ENCODE peak calls at places on chromosomes 12 and 14, in seven cellular contexts. One of them, this sample, is unnamed.

GRCh38 chr14:104980601-104981531 is 2.7 kb upstream of the AHNAK2 start:
- DNase-seq in HepG2: no peak
- DNase-seq in H1: no peak
- DNase-seq in K562: no peak
- DNase-seq in HCT116: no peak
- DNase-seq in SK-N-SH: no peak
- DNase-seq in GM12878: no peak
- DNase-seq in this sample: no peak

GRCh38 chr14:94805726-94806288 is 35.9 kb upstream of the GSC start:
- DNase-seq in HepG2: no peak
- DNase-seq in H1: no peak
- DNase-seq in K562: no peak
- DNase-seq in HCT116: no peak
- DNase-seq in SK-N-SH: no peak
- DNase-seq in GM12878: no peak
- DNase-seq in this sample: peak

GRCh38 chr14:104723651-104724406 is at the start of gene ADSS1:
- DNase-seq in HepG2: peak
- DNase-seq in H1: peak
- DNase-seq in K562: peak
- DNase-seq in HCT116: no peak
- DNase-seq in SK-N-SH: peak
- DNase-seq in GM12878: no peak
- DNase-seq in this sample: peak

GRCh38 chr12:122318607-122319311 is 52.5 kb upstream of the VPS33A start:
- DNase-seq in HepG2: no peak
- DNase-seq in H1: no peak
- DNase-seq in K562: no peak
- DNase-seq in HCT116: no peak
- DNase-seq in SK-N-SH: no peak
- DNase-seq in GM12878: no peak
- DNase-seq in this sample: no peak

GRCh38 chr12:112418596-112419268 is at the start of gene PTPN11:
- DNase-seq in HepG2: peak
- DNase-seq in H1: peak
- DNase-seq in K562: peak
- DNase-seq in HCT116: peak
- DNase-seq in SK-N-SH: peak
- DNase-seq in GM12878: no peak
- DNase-seq in this sample: peak

GRCh38 chr14:20194101-20194500 is 3.4 kb downstream of the OR11G2 start:
- DNase-seq in HepG2: no peak
- DNase-seq in H1: no peak
- DNase-seq in K562: no peak
- DNase-seq in HCT116: no peak
- DNase-seq in SK-N-SH: no peak
- DNase-seq in GM12878: no peak
- DNase-seq in this sample: no peak

GRCh38 chr14:21964180-21964579 is 290.6 kb upstream of the OR4E1 start:
- DNase-seq in HepG2: no peak
- DNase-seq in H1: no peak
- DNase-seq in K562: no peak
- DNase-seq in HCT116: no peak
- DNase-seq in SK-N-SH: no peak
- DNase-seq in GM12878: no peak
- DNase-seq in this sample: no peak

GRCh38 chr12:76713986-76714385 is 49.9 kb upstream of the ZDHHC17 start:
- DNase-seq in HepG2: no peak
- DNase-seq in H1: no peak
- DNase-seq in K562: no peak
- DNase-seq in HCT116: no peak
- DNase-seq in SK-N-SH: no peak
- DNase-seq in GM12878: no peak
- DNase-seq in this sample: no peak

GRCh38 chr12:120939523-120939922 is 35.4 kb upstream of the SPPL3 start:
- DNase-seq in HepG2: no peak
- DNase-seq in H1: no peak
- DNase-seq in K562: no peak
- DNase-seq in HCT116: no peak
- DNase-seq in SK-N-SH: no peak
- DNase-seq in GM12878: no peak
- DNase-seq in this sample: no peak

GRCh38 chr14:25411933-25412757 is 362.2 kb upstream of the STXBP6 start:
- DNase-seq in HepG2: no peak
- DNase-seq in H1: peak
- DNase-seq in K562: peak
- DNase-seq in HCT116: no peak
- DNase-seq in SK-N-SH: no peak
- DNase-seq in GM12878: no peak
- DNase-seq in this sample: peak

GRCh38 chr12:106342397-106343212 is 14.9 kb upstream of the POLR3B start:
- DNase-seq in HepG2: peak
- DNase-seq in H1: no peak
- DNase-seq in K562: no peak
- DNase-seq in HCT116: no peak
- DNase-seq in SK-N-SH: no peak
- DNase-seq in GM12878: no peak
- DNase-seq in this sample: no peak

GRCh38 chr14:61147898-61148549 is 133.1 kb downstream of the TMEM30B start:
- DNase-seq in HepG2: peak
- DNase-seq in H1: no peak
- DNase-seq in K562: no peak
- DNase-seq in HCT116: peak
- DNase-seq in SK-N-SH: no peak
- DNase-seq in GM12878: no peak
- DNase-seq in this sample: no peak

GRCh38 chr14:105063041-105063440 is 2.2 kb downstream of the GPR132 start:
- DNase-seq in HepG2: no peak
- DNase-seq in H1: no peak
- DNase-seq in K562: no peak
- DNase-seq in HCT116: no peak
- DNase-seq in SK-N-SH: no peak
- DNase-seq in GM12878: no peak
- DNase-seq in this sample: no peak

GRCh38 chr12:128861226-128862016 is 8.1 kb downstream of the GLT1D1 start:
- DNase-seq in HepG2: peak
- DNase-seq in H1: no peak
- DNase-seq in K562: no peak
- DNase-seq in HCT116: no peak
- DNase-seq in SK-N-SH: no peak
- DNase-seq in GM12878: no peak
- DNase-seq in this sample: no peak

GRCh38 chr14:51386983-51387730 is 147.1 kb downstream of the TMX1 start:
- DNase-seq in HepG2: no peak
- DNase-seq in H1: no peak
- DNase-seq in K562: no peak
- DNase-seq in HCT116: no peak
- DNase-seq in SK-N-SH: no peak
- DNase-seq in GM12878: no peak
- DNase-seq in this sample: no peak

GRCh38 chr12:111636209-111636928 is 37.3 kb upstream of the ATXN2 start:
- DNase-seq in HepG2: peak
- DNase-seq in H1: peak
- DNase-seq in K562: peak
- DNase-seq in HCT116: no peak
- DNase-seq in SK-N-SH: peak
- DNase-seq in GM12878: no peak
- DNase-seq in this sample: no peak

GRCh38 chr12:2624543-2625266 is 170.1 kb upstream of the FKBP4 start:
- DNase-seq in HepG2: no peak
- DNase-seq in H1: peak
- DNase-seq in K562: peak
- DNase-seq in HCT116: peak
- DNase-seq in SK-N-SH: peak
- DNase-seq in GM12878: no peak
- DNase-seq in this sample: peak

GRCh38 chr14:104970231-104971068 is 7.7 kb downstream of the AHNAK2 start:
- DNase-seq in HepG2: no peak
- DNase-seq in H1: no peak
- DNase-seq in K562: peak
- DNase-seq in HCT116: peak
- DNase-seq in SK-N-SH: no peak
- DNase-seq in GM12878: no peak
- DNase-seq in this sample: peak

GRCh38 chr12:131753757-131754156 is 42.9 kb downstream of the SFSWAP start:
- DNase-seq in HepG2: no peak
- DNase-seq in H1: no peak
- DNase-seq in K562: no peak
- DNase-seq in HCT116: no peak
- DNase-seq in SK-N-SH: no peak
- DNase-seq in GM12878: no peak
- DNase-seq in this sample: no peak

GRCh38 chr12:108854055-108854452 is 3.3 kb downstream of the SSH1 start:
- DNase-seq in HepG2: peak
- DNase-seq in H1: no peak
- DNase-seq in K562: no peak
- DNase-seq in HCT116: no peak
- DNase-seq in SK-N-SH: no peak
- DNase-seq in GM12878: peak
- DNase-seq in this sample: no peak

GRCh38 chr12:108853426-108853825 is 4.0 kb downstream of the SSH1 start:
- DNase-seq in HepG2: no peak
- DNase-seq in H1: no peak
- DNase-seq in K562: no peak
- DNase-seq in HCT116: no peak
- DNase-seq in SK-N-SH: no peak
- DNase-seq in GM12878: no peak
- DNase-seq in this sample: no peak

GRCh38 chr12:108854453-108855283 is 2.7 kb downstream of the SSH1 start:
- DNase-seq in HepG2: no peak
- DNase-seq in H1: no peak
- DNase-seq in K562: no peak
- DNase-seq in HCT116: peak
- DNase-seq in SK-N-SH: no peak
- DNase-seq in GM12878: peak
- DNase-seq in this sample: no peak

GRCh38 chr12:108850854-108851573 is 6.4 kb downstream of the SSH1 start:
- DNase-seq in HepG2: no peak
- DNase-seq in H1: no peak
- DNase-seq in K562: peak
- DNase-seq in HCT116: no peak
- DNase-seq in SK-N-SH: peak
- DNase-seq in GM12878: peak
- DNase-seq in this sample: no peak

GRCh38 chr12:108852674-108853073 is 4.7 kb downstream of the SSH1 start:
- DNase-seq in HepG2: no peak
- DNase-seq in H1: no peak
- DNase-seq in K562: no peak
- DNase-seq in HCT116: no peak
- DNase-seq in SK-N-SH: no peak
- DNase-seq in GM12878: no peak
- DNase-seq in this sample: no peak
- TF ChIP-seq JUND in HepG2: no peak
- TF ChIP-seq JUND in H1: no peak
- TF ChIP-seq JUND in K562: no peak
- TF ChIP-seq JUND in HCT116: no peak
- TF ChIP-seq JUND in SK-N-SH: no peak
- TF ChIP-seq JUND in GM12878: no peak
- TF ChIP-seq JUND in this sample: no peak

GRCh38 chr14:71532349-71532748 is 399.9 kb upstream of the RGS6 start:
- DNase-seq in HepG2: no peak
- DNase-seq in H1: no peak
- DNase-seq in K562: no peak
- DNase-seq in HCT116: no peak
- DNase-seq in SK-N-SH: no peak
- DNase-seq in GM12878: no peak
- DNase-seq in this sample: no peak
- TF ChIP-seq JUND in HepG2: no peak
- TF ChIP-seq JUND in H1: no peak
- TF ChIP-seq JUND in K562: no peak
- TF ChIP-seq JUND in HCT116: no peak
- TF ChIP-seq JUND in SK-N-SH: no peak
- TF ChIP-seq JUND in GM12878: no peak
- TF ChIP-seq JUND in this sample: no peak

GRCh38 chr12:5294274-5294673 is 137.6 kb upstream of the NTF3 start:
- DNase-seq in HepG2: no peak
- DNase-seq in H1: no peak
- DNase-seq in K562: no peak
- DNase-seq in HCT116: no peak
- DNase-seq in SK-N-SH: no peak
- DNase-seq in GM12878: no peak
- DNase-seq in this sample: no peak

GRCh38 chr12:5295151-5295550 is 136.8 kb upstream of the NTF3 start:
- DNase-seq in HepG2: no peak
- DNase-seq in H1: no peak
- DNase-seq in K562: no peak
- DNase-seq in HCT116: no peak
- DNase-seq in SK-N-SH: no peak
- DNase-seq in GM12878: no peak
- DNase-seq in this sample: no peak

GRCh38 chr12:5292651-5293050 is 139.3 kb upstream of the NTF3 start:
- DNase-seq in HepG2: no peak
- DNase-seq in H1: no peak
- DNase-seq in K562: no peak
- DNase-seq in HCT116: no peak
- DNase-seq in SK-N-SH: no peak
- DNase-seq in GM12878: no peak
- DNase-seq in this sample: no peak

GRCh38 chr12:5293773-5294172 is 138.1 kb upstream of the NTF3 start:
- DNase-seq in HepG2: no peak
- DNase-seq in H1: no peak
- DNase-seq in K562: no peak
- DNase-seq in HCT116: no peak
- DNase-seq in SK-N-SH: no peak
- DNase-seq in GM12878: no peak
- DNase-seq in this sample: no peak

GRCh38 chr12:5295966-5296365 is 135.9 kb upstream of the NTF3 start:
- DNase-seq in HepG2: no peak
- DNase-seq in H1: no peak
- DNase-seq in K562: no peak
- DNase-seq in HCT116: no peak
- DNase-seq in SK-N-SH: no peak
- DNase-seq in GM12878: no peak
- DNase-seq in this sample: no peak
- TF ChIP-seq JUND in HepG2: no peak
- TF ChIP-seq JUND in H1: no peak
- TF ChIP-seq JUND in K562: no peak
- TF ChIP-seq JUND in HCT116: no peak
- TF ChIP-seq JUND in SK-N-SH: no peak
- TF ChIP-seq JUND in GM12878: no peak
- TF ChIP-seq JUND in this sample: no peak

DNA sequence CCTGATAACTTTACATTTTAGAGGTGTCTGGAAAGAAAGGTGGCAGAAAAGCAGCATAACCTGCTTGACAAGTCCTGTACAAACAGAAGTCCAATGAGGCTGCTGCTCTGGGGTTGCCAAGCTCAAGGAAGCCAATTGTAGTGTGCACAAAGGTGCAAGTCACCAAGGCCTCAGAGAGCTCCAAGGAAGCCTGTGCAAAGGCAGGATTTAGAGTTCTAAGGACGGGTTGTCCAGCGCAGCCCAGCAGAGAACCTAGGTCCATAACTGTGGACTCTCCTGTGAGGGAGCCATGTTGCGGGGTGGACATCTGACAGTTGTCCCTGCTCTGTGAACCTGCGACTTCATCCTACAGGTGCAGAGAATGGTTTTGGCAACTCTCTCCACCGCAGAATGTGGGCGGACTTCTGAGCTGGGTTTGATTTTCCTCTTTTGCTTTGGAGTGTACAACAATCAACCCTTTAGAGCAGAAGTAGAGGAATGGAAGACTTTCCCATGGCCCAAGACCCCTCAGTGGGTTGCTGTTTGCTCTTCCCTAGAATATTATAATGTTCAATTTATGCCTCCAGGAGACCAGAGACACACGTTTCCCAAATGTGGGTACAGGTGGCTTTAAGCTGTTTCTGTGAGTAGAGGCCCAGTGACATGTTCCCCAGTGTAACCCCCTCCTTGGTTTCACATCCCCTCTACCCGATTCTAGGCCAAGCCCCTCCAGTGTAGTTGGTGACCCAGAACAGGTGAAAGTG is 81.0 kb downstream of the ETV6 start:
- DNase-seq in HepG2: no peak
- DNase-seq in H1: no peak
- DNase-seq in K562: no peak
- DNase-seq in HCT116: peak
- DNase-seq in SK-N-SH: no peak
- DNase-seq in GM12878: peak
- DNase-seq in this sample: peak
- TF ChIP-seq JUND in HepG2: no peak
- TF ChIP-seq JUND in H1: no peak
- TF ChIP-seq JUND in K562: no peak
- TF ChIP-seq JUND in HCT116: no peak
- TF ChIP-seq JUND in SK-N-SH: no peak
- TF ChIP-seq JUND in GM12878: no peak
- TF ChIP-seq JUND in this sample: no peak

This sample was measured in T47D.